ENCODE peak calls at places on chromosomes 3 and 15, in seven cellular contexts. E, H, M, R, Z, U and L are unnamed samples.

GRCh38 chr3:197891-198491 is 1.4 kb downstream of the CHL1 start:
- DNase-seq in E (no peak), H (no peak), M (no peak), R (no peak), Z (no peak), U (no peak), L (peak; percentile 84)

GRCh38 chr3:186705882-186706780 is 11.0 kb upstream of the KNG1 start:
- DNase-seq in E (no peak), H (no peak), M (no peak), R (no peak), Z (no peak), U (peak; percentile 12), L (no peak)

GRCh38 chr3:47664519-47664918 is 85.9 kb upstream of the CSPG5 start:
- DNase-seq in E (peak; percentile 14), H (peak; percentile 18), M (no peak), R (peak; percentile 31), Z (peak; percentile 34), U (no peak), L (peak; percentile 33)

GRCh38 chr3:186788482-186789370 is 5.3 kb downstream of the EIF4A2 start:
- DNase-seq in E (no peak), H (no peak), M (no peak), R (peak; percentile 52), Z (peak; percentile 30), U (no peak), L (no peak)

GRCh38 chr15:64617727-64618126 is 157.3 kb downstream of the ZNF609 start:
- DNase-seq in E (no peak), H (no peak), M (no peak), R (no peak), Z (no peak), U (no peak), L (no peak)

GRCh38 chr3:141379250-141379872 is 11.1 kb downstream of the ZBTB38 start:
- DNase-seq in E (no peak), H (no peak), M (no peak), R (no peak), Z (no peak), U (peak; percentile 95), L (no peak)

GRCh38 chr15:33022629-33023028 is 171.9 kb downstream of the FMN1 start:
- DNase-seq in E (no peak), H (no peak), M (no peak), R (peak; percentile 85), Z (no peak), U (no peak), L (peak; percentile 44)

GRCh38 chr3:129128357-129129155 is 7.0 kb upstream of the RAB43 start:
- DNase-seq in E (no peak), H (no peak), M (no peak), R (no peak), Z (no peak), U (no peak), L (no peak)

GRCh38 chr15:101152914-101153313 is 98.9 kb downstream of the CHSY1 start:
- DNase-seq in E (peak; percentile 28), H (no peak), M (no peak), R (peak; percentile 64), Z (peak; percentile 37), U (no peak), L (no peak)

GRCh38 chr3:126540946-126541627 is 17.1 kb downstream of the CHST13 start:
- DNase-seq in E (no peak), H (no peak), M (no peak), R (no peak), Z (peak; percentile 12), U (no peak), L (peak; percentile 41)

GRCh38 chr3:149717391-149718056 is 34.8 kb downstream of the COMMD2 start:
- DNase-seq in E (peak; percentile 51), H (peak; percentile 65), M (no peak), R (peak; percentile 90), Z (peak; percentile 49), U (no peak), L (peak; percentile 61)

GRCh38 chr15:31278544-31279220 is 48.0 kb upstream of the KLF13 start:
- DNase-seq in E (no peak), H (no peak), M (no peak), R (no peak), Z (no peak), U (no peak), L (peak; percentile 12)

GRCh38 chr3:126616931-126617330 is 38.0 kb downstream of the TXNRD3 start:
- DNase-seq in E (no peak), H (no peak), M (no peak), R (no peak), Z (no peak), U (no peak), L (no peak)

GRCh38 chr3:106423321-106424225 is 554.8 kb upstream of the CBLB start:
- DNase-seq in E (no peak), H (no peak), M (no peak), R (no peak), Z (no peak), U (no peak), L (no peak)

GRCh38 chr15:40449275-40449674 is 8.5 kb downstream of the BAHD1 start:
- DNase-seq in E (no peak), H (no peak), M (no peak), R (no peak), Z (no peak), U (no peak), L (no peak)

GRCh38 chr3:28286595-28286994 is 45.2 kb downstream of the CMC1 start:
- DNase-seq in E (peak; percentile 34), H (peak; percentile 18), M (no peak), R (peak; percentile 67), Z (peak; percentile 32), U (peak; percentile 8), L (peak; percentile 26)

GRCh38 chr15:31149987-31150386 is 48.5 kb upstream of the TRPM1 start:
- DNase-seq in E (no peak), H (no peak), M (no peak), R (no peak), Z (no peak), U (no peak), L (no peak)

GRCh38 chr3:100988080-100988479 is 5.1 kb downstream of the ABI3BP start:
- DNase-seq in E (no peak), H (no peak), M (no peak), R (no peak), Z (no peak), U (no peak), L (no peak)

GRCh38 chr3:8848696-8849131 is 79.3 kb upstream of the OXTR start:
- DNase-seq in E (no peak), H (no peak), M (no peak), R (no peak), Z (no peak), U (no peak), L (no peak)

GRCh38 chr15:45023659-45024320 is 795 bp downstream of the SORD start:
- DNase-seq in E (no peak), H (no peak), M (no peak), R (no peak), Z (peak; percentile 48), U (no peak), L (peak; percentile 16)

GRCh38 chr3:14902719-14903118 is 44.7 kb upstream of the NR2C2 start:
- DNase-seq in E (no peak), H (no peak), M (no peak), R (no peak), Z (no peak), U (no peak), L (no peak)

GRCh38 chr3:77052733-77053680 is 13.1 kb downstream of the ROBO2 start:
- DNase-seq in E (no peak), H (no peak), M (no peak), R (no peak), Z (no peak), U (no peak), L (peak; percentile 37)

GRCh38 chr15:38474155-38474757 is 20.3 kb downstream of the FAM98B start:
- DNase-seq in E (peak; percentile 63), H (peak; percentile 29), M (no peak), R (peak; percentile 78), Z (peak; percentile 58), U (peak; percentile 33), L (peak; percentile 62)
- TF ChIP-seq JUND in E (no peak), H (no peak), M (no peak), R (no peak), Z (no peak), U (no peak), L (no peak)

DNA sequence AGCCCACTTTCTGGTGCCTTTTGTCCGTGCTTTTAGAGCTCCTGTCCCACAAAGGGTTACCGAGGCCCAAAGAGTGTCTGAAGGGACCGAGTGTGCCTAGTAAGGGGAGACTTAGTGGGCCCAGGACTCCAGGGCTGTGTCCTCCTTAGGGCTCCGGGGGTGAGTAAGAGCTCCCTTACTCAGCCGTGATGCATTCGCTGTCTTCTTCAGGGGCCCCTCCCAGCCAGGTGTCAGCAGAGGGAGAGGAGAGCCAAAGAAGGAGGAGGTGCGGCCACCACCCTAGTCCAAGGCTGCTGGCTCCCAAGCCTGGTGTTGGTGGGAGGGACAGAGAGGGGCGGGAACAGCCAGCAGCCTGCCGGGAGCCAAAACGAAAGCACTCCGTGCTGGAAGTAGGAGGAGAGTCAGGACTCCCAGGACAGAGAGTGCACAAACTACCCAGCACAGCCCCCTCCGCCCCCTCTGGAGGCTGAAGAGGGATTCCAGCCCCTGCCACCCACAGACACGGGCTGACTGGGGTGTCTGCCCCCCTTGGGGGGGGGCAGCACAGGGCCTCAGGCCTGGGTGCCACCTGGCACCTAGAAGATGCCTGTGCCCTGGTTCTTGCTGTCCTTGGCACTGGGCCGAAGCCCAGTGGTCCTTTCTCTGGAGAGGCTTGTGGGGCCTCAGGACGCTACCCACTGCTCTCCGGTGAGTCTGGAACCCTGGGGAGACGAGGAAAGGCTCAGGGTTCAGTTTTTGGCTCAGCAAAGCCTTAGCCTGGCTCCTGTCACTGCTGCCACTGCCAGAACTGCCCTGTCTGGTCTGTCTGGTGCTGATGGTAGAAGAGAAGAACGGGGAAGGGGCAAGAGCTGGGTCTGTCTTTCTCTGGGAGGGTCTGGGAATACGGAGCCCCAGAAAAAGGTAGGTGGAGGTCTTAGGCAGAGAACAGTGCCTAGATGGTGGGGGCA is at the start of gene IL17RC:
- DNase-seq in E (peak; percentile 83), H (peak; percentile 72), M (peak; percentile 70), R (peak; percentile 95), Z (peak; percentile 92), U (no peak), L (peak; percentile 70)
- TF ChIP-seq JUND in E (no peak), H (no peak), M (no peak), R (no peak), Z (peak; percentile 47), U (no peak), L (no peak)

GRCh38 chr3:153274521-153274920 is 112.5 kb downstream of the RAP2B start:
- DNase-seq in E (no peak), H (no peak), M (no peak), R (no peak), Z (no peak), U (no peak), L (no peak)
- TF ChIP-seq JUND in E (no peak), H (no peak), M (no peak), R (no peak), Z (no peak), U (no peak), L (no peak)

GRCh38 chr3:195058311-195059005 is 212.5 kb downstream of the XXYLT1 start:
- DNase-seq in E (no peak), H (no peak), M (no peak), R (no peak), Z (no peak), U (no peak), L (no peak)

GRCh38 chr3:195057716-195058115 is 213.2 kb downstream of the XXYLT1 start:
- DNase-seq in E (no peak), H (no peak), M (no peak), R (no peak), Z (no peak), U (no peak), L (no peak)

GRCh38 chr3:195059471-195060216 is 211.3 kb downstream of the XXYLT1 start:
- DNase-seq in E (peak; percentile 34), H (no peak), M (no peak), R (no peak), Z (no peak), U (no peak), L (no peak)

GRCh38 chr3:195060217-195060481 is 210.8 kb downstream of the XXYLT1 start:
- DNase-seq in E (no peak), H (no peak), M (no peak), R (no peak), Z (no peak), U (no peak), L (no peak)

GRCh38 chr3:195059006-195059350 is 212.0 kb downstream of the XXYLT1 start:
- DNase-seq in E (no peak), H (no peak), M (no peak), R (no peak), Z (no peak), U (no peak), L (no peak)
- TF ChIP-seq JUND in E (no peak), H (no peak), M (no peak), R (no peak), Z (no peak), U (no peak), L (no peak)